ENCODE peak calls at places on chromosome 14, in four cellular contexts. Z is MG63, Q is T-helper 2 cell, X is lung. U is an unnamed sample.

GRCh38 chr14:69719501-69719951 is 47.4 kb upstream of the SRSF5 start:
- DNase-seq in X (no peak), Z (peak), Q (no peak), U (peak)

GRCh38 chr14:53233399-53233798 is 80.3 kb upstream of the DDHD1 start:
- DNase-seq in Q (no peak), X (no peak), Z (no peak), U (no peak)

GRCh38 chr14:75720828-75721227 is 59.8 kb downstream of the TTLL5 start:
- DNase-seq in X (no peak), Z (peak), Q (no peak), U (peak)

GRCh38 chr14:55146425-55146824 is 17.4 kb downstream of the LGALS3 start:
- DNase-seq in X (no peak), Z (no peak), Q (no peak), U (no peak)

GRCh38 chr14:105355049-105355575 is 40.6 kb downstream of the PACS2 start:
- DNase-seq in X (no peak), Q (no peak), Z (no peak), U (no peak)

GRCh38 chr14:81018714-81019512 is 63.5 kb downstream of the TSHR start:
- DNase-seq in Q (no peak), Z (no peak), X (no peak), U (no peak)

GRCh38 chr14:96627811-96628775 is 125.9 kb downstream of the PAPOLA start:
- DNase-seq in Z (no peak), X (no peak), Q (no peak), U (no peak)

GRCh38 chr14:96351986-96352385 is 11.2 kb downstream of the ATG2B start:
- DNase-seq in Q (no peak), X (no peak), Z (no peak), U (no peak)

GRCh38 chr14:51650721-51651387 is 856 bp upstream of the FRMD6 start:
- DNase-seq in Q (no peak), X (no peak), Z (peak), U (peak)

U was measured in heart right ventricle.